ENCODE peak calls at places on chromosomes 2 and 18, in seven cellular contexts. One of them, this sample, is unnamed. For H3K9me3, the result is how much of the 10 kb centered on the place peaks cover.

GRCh38 chr2:224141304-224141703 is 102.2 kb upstream of the SERPINE2 start:
- DNase-seq in left ventricle myocardium inferior: no peak
- DNase-seq in aorta: no peak
- DNase-seq in breast epithelium: no peak
- DNase-seq in NT2/D1: no peak
- DNase-seq in hepatocyte: no peak
- DNase-seq in naive thymus-derived CD4-positive, alpha-beta T cell: no peak
- DNase-seq in this sample: no peak

GRCh38 chr2:227805578-227805977 is 8.1 kb upstream of the CCL20 start:
- DNase-seq in naive thymus-derived CD4-positive, alpha-beta T cell: no peak
- DNase-seq in aorta: no peak
- DNase-seq in NT2/D1: no peak
- DNase-seq in breast epithelium: no peak
- DNase-seq in hepatocyte: no peak
- DNase-seq in left ventricle myocardium inferior: no peak
- DNase-seq in this sample: no peak

GRCh38 chr2:33131820-33132219 is 185.1 kb downstream of the LTBP1 start:
- DNase-seq in naive thymus-derived CD4-positive, alpha-beta T cell: no peak
- DNase-seq in hepatocyte: no peak
- DNase-seq in NT2/D1: no peak
- DNase-seq in left ventricle myocardium inferior: no peak
- DNase-seq in aorta: no peak
- DNase-seq in breast epithelium: no peak
- DNase-seq in this sample: no peak

GRCh38 chr2:80053522-80054338 is 250.8 kb downstream of the LRRTM1 start:
- DNase-seq in left ventricle myocardium inferior: no peak
- DNase-seq in hepatocyte: no peak
- DNase-seq in aorta: no peak
- DNase-seq in breast epithelium: no peak
- DNase-seq in NT2/D1: no peak
- DNase-seq in naive thymus-derived CD4-positive, alpha-beta T cell: no peak
- DNase-seq in this sample: no peak

GRCh38 chr2:70946832-70947442 is 11.2 kb downstream of the ATP6V1B1 start:
- DNase-seq in aorta: peak
- DNase-seq in left ventricle myocardium inferior: no peak
- DNase-seq in hepatocyte: peak
- DNase-seq in naive thymus-derived CD4-positive, alpha-beta T cell: peak
- DNase-seq in breast epithelium: no peak
- DNase-seq in NT2/D1: peak
- DNase-seq in this sample: peak

GRCh38 chr2:28451793-28452533 is 43.9 kb upstream of the PLB1 start:
- DNase-seq in NT2/D1: no peak
- DNase-seq in left ventricle myocardium inferior: no peak
- DNase-seq in aorta: no peak
- DNase-seq in hepatocyte: no peak
- DNase-seq in breast epithelium: no peak
- DNase-seq in naive thymus-derived CD4-positive, alpha-beta T cell: no peak
- DNase-seq in this sample: no peak

GRCh38 chr2:168166902-168167510 is 80.4 kb downstream of the STK39 start:
- DNase-seq in hepatocyte: no peak
- DNase-seq in breast epithelium: no peak
- DNase-seq in aorta: no peak
- DNase-seq in left ventricle myocardium inferior: no peak
- DNase-seq in naive thymus-derived CD4-positive, alpha-beta T cell: no peak
- DNase-seq in NT2/D1: no peak
- DNase-seq in this sample: no peak

GRCh38 chr2:166088634-166089033 is 39.2 kb downstream of the SCN1A start:
- DNase-seq in hepatocyte: no peak
- DNase-seq in aorta: no peak
- DNase-seq in naive thymus-derived CD4-positive, alpha-beta T cell: no peak
- DNase-seq in left ventricle myocardium inferior: no peak
- DNase-seq in breast epithelium: no peak
- DNase-seq in NT2/D1: no peak
- DNase-seq in this sample: no peak

GRCh38 chr2:11082880-11083279 is 72.4 kb upstream of the SLC66A3 start:
- DNase-seq in NT2/D1: no peak
- DNase-seq in breast epithelium: no peak
- DNase-seq in aorta: no peak
- DNase-seq in hepatocyte: no peak
- DNase-seq in left ventricle myocardium inferior: no peak
- DNase-seq in naive thymus-derived CD4-positive, alpha-beta T cell: no peak
- DNase-seq in this sample: peak

GRCh38 chr2:80292474-80292873 is 12.1 kb downstream of the LRRTM1 start:
- DNase-seq in NT2/D1: no peak
- DNase-seq in hepatocyte: no peak
- DNase-seq in naive thymus-derived CD4-positive, alpha-beta T cell: no peak
- DNase-seq in aorta: no peak
- DNase-seq in breast epithelium: no peak
- DNase-seq in left ventricle myocardium inferior: no peak
- DNase-seq in this sample: no peak

GRCh38 chr18:23237524-23238151 is 102.4 kb downstream of the CABLES1 start:
- DNase-seq in breast epithelium: peak
- DNase-seq in naive thymus-derived CD4-positive, alpha-beta T cell: no peak
- DNase-seq in aorta: peak
- DNase-seq in hepatocyte: no peak
- DNase-seq in left ventricle myocardium inferior: peak
- DNase-seq in NT2/D1: no peak
- DNase-seq in this sample: peak

GRCh38 chr2:42057902-42058450 is 10.2 kb downstream of the PKDCC start:
- DNase-seq in breast epithelium: no peak
- DNase-seq in naive thymus-derived CD4-positive, alpha-beta T cell: no peak
- DNase-seq in NT2/D1: no peak
- DNase-seq in hepatocyte: no peak
- DNase-seq in left ventricle myocardium inferior: no peak
- DNase-seq in aorta: no peak
- DNase-seq in this sample: no peak

GRCh38 chr2:192952254-192952653 is 757.5 kb upstream of the TMEFF2 start:
- DNase-seq in naive thymus-derived CD4-positive, alpha-beta T cell: no peak
- DNase-seq in hepatocyte: no peak
- DNase-seq in NT2/D1: no peak
- DNase-seq in left ventricle myocardium inferior: no peak
- DNase-seq in aorta: no peak
- DNase-seq in breast epithelium: no peak
- DNase-seq in this sample: no peak

GRCh38 chr2:180411631-180412030 is 404.5 kb upstream of the CWC22 start:
- DNase-seq in aorta: no peak
- DNase-seq in breast epithelium: no peak
- DNase-seq in NT2/D1: no peak
- DNase-seq in hepatocyte: peak
- DNase-seq in naive thymus-derived CD4-positive, alpha-beta T cell: no peak
- DNase-seq in left ventricle myocardium inferior: no peak
- DNase-seq in this sample: no peak

GRCh38 chr2:50645346-50645745 is 386.6 kb downstream of the NRXN1 start:
- DNase-seq in NT2/D1: no peak
- DNase-seq in left ventricle myocardium inferior: no peak
- DNase-seq in aorta: no peak
- DNase-seq in naive thymus-derived CD4-positive, alpha-beta T cell: no peak
- DNase-seq in hepatocyte: no peak
- DNase-seq in breast epithelium: no peak
- DNase-seq in this sample: no peak

GRCh38 chr2:7672027-7672684 is 754.9 kb downstream of the RNF144A start:
- DNase-seq in breast epithelium: no peak
- DNase-seq in hepatocyte: peak
- DNase-seq in NT2/D1: peak
- DNase-seq in aorta: no peak
- DNase-seq in naive thymus-derived CD4-positive, alpha-beta T cell: peak
- DNase-seq in left ventricle myocardium inferior: peak
- DNase-seq in this sample: no peak

GRCh38 chr2:36358317-36358659 is 2.7 kb downstream of the CRIM1 start:
- DNase-seq in aorta: no peak
- DNase-seq in left ventricle myocardium inferior: no peak
- DNase-seq in breast epithelium: no peak
- DNase-seq in naive thymus-derived CD4-positive, alpha-beta T cell: no peak
- DNase-seq in hepatocyte: no peak
- DNase-seq in NT2/D1: no peak
- DNase-seq in this sample: no peak

GRCh38 chr2:118965737-118966136 is 23.7 kb downstream of the MARCO start:
- DNase-seq in breast epithelium: no peak
- DNase-seq in NT2/D1: no peak
- DNase-seq in naive thymus-derived CD4-positive, alpha-beta T cell: no peak
- DNase-seq in hepatocyte: no peak
- DNase-seq in left ventricle myocardium inferior: no peak
- DNase-seq in aorta: no peak
- DNase-seq in this sample: no peak

GRCh38 chr2:225334524-225334923 is 65.0 kb upstream of the NYAP2 start:
- DNase-seq in left ventricle myocardium inferior: no peak
- DNase-seq in NT2/D1: no peak
- DNase-seq in hepatocyte: no peak
- DNase-seq in naive thymus-derived CD4-positive, alpha-beta T cell: no peak
- DNase-seq in aorta: no peak
- DNase-seq in breast epithelium: no peak
- DNase-seq in this sample: no peak

GRCh38 chr2:58039170-58039611 is 7.4 kb upstream of the VRK2 start:
- DNase-seq in left ventricle myocardium inferior: no peak
- DNase-seq in hepatocyte: no peak
- DNase-seq in aorta: no peak
- DNase-seq in naive thymus-derived CD4-positive, alpha-beta T cell: no peak
- DNase-seq in breast epithelium: no peak
- DNase-seq in NT2/D1: no peak
- DNase-seq in this sample: no peak

GRCh38 chr2:192070099-192070498 is 124.6 kb downstream of the TMEFF2 start:
- DNase-seq in naive thymus-derived CD4-positive, alpha-beta T cell: no peak
- DNase-seq in hepatocyte: no peak
- DNase-seq in breast epithelium: no peak
- DNase-seq in aorta: no peak
- DNase-seq in NT2/D1: no peak
- DNase-seq in left ventricle myocardium inferior: no peak
- DNase-seq in this sample: no peak

GRCh38 chr2:159201321-159202063 is 85.0 kb downstream of the WDSUB1 start:
- DNase-seq in left ventricle myocardium inferior: no peak
- DNase-seq in NT2/D1: no peak
- DNase-seq in breast epithelium: no peak
- DNase-seq in naive thymus-derived CD4-positive, alpha-beta T cell: no peak
- DNase-seq in hepatocyte: no peak
- DNase-seq in aorta: no peak
- DNase-seq in this sample: no peak

GRCh38 chr18:34820360-34820759 is 110.3 kb downstream of the DTNA start:
- DNase-seq in left ventricle myocardium inferior: no peak
- DNase-seq in naive thymus-derived CD4-positive, alpha-beta T cell: no peak
- DNase-seq in NT2/D1: no peak
- DNase-seq in breast epithelium: no peak
- DNase-seq in aorta: no peak
- DNase-seq in hepatocyte: no peak
- DNase-seq in this sample: no peak

GRCh38 chr2:189265696-189266320 is 86.2 kb upstream of the COL5A2 start:
- DNase-seq in left ventricle myocardium inferior: no peak
- DNase-seq in aorta: no peak
- DNase-seq in NT2/D1: no peak
- DNase-seq in breast epithelium: no peak
- DNase-seq in naive thymus-derived CD4-positive, alpha-beta T cell: no peak
- DNase-seq in hepatocyte: no peak
- DNase-seq in this sample: no peak
- H3K9me3 ChIP-seq in left ventricle myocardium inferior: under half
- H3K9me3 ChIP-seq in aorta: under half
- H3K9me3 ChIP-seq in NT2/D1: under half
- H3K9me3 ChIP-seq in breast epithelium: under half
- H3K9me3 ChIP-seq in naive thymus-derived CD4-positive, alpha-beta T cell: under half
- H3K9me3 ChIP-seq in hepatocyte: under half
- H3K9me3 ChIP-seq in this sample: under half

GRCh38 chr2:151408788-151409600 is 708 bp upstream of the RIF1 start:
- DNase-seq in breast epithelium: no peak
- DNase-seq in NT2/D1: peak
- DNase-seq in naive thymus-derived CD4-positive, alpha-beta T cell: no peak
- DNase-seq in hepatocyte: no peak
- DNase-seq in left ventricle myocardium inferior: no peak
- DNase-seq in aorta: no peak
- DNase-seq in this sample: no peak
- H3K4me3 ChIP-seq in breast epithelium: peak
- H3K4me3 ChIP-seq in NT2/D1: peak
- H3K4me3 ChIP-seq in naive thymus-derived CD4-positive, alpha-beta T cell: peak
- H3K4me3 ChIP-seq in hepatocyte: no peak
- H3K4me3 ChIP-seq in left ventricle myocardium inferior: peak
- H3K4me3 ChIP-seq in aorta: no peak
- H3K4me3 ChIP-seq in this sample: peak

GRCh38 chr18:74420926-74421325 is 36.2 kb downstream of the DIPK1C start:
- DNase-seq in aorta: no peak
- DNase-seq in left ventricle myocardium inferior: no peak
- DNase-seq in NT2/D1: no peak
- DNase-seq in breast epithelium: no peak
- DNase-seq in naive thymus-derived CD4-positive, alpha-beta T cell: no peak
- DNase-seq in hepatocyte: no peak
- DNase-seq in this sample: no peak

GRCh38 chr18:74425161-74425560 is 31.9 kb downstream of the DIPK1C start:
- DNase-seq in breast epithelium: no peak
- DNase-seq in NT2/D1: no peak
- DNase-seq in left ventricle myocardium inferior: no peak
- DNase-seq in aorta: no peak
- DNase-seq in naive thymus-derived CD4-positive, alpha-beta T cell: no peak
- DNase-seq in hepatocyte: no peak
- DNase-seq in this sample: no peak

GRCh38 chr18:74430231-74430630 is 26.9 kb downstream of the DIPK1C start:
- DNase-seq in naive thymus-derived CD4-positive, alpha-beta T cell: no peak
- DNase-seq in hepatocyte: no peak
- DNase-seq in left ventricle myocardium inferior: no peak
- DNase-seq in NT2/D1: no peak
- DNase-seq in breast epithelium: no peak
- DNase-seq in aorta: no peak
- DNase-seq in this sample: no peak

GRCh38 chr18:74427442-74428112 is 29.5 kb downstream of the DIPK1C start:
- DNase-seq in aorta: no peak
- DNase-seq in hepatocyte: no peak
- DNase-seq in NT2/D1: no peak
- DNase-seq in left ventricle myocardium inferior: no peak
- DNase-seq in naive thymus-derived CD4-positive, alpha-beta T cell: no peak
- DNase-seq in breast epithelium: no peak
- DNase-seq in this sample: no peak

DNA sequence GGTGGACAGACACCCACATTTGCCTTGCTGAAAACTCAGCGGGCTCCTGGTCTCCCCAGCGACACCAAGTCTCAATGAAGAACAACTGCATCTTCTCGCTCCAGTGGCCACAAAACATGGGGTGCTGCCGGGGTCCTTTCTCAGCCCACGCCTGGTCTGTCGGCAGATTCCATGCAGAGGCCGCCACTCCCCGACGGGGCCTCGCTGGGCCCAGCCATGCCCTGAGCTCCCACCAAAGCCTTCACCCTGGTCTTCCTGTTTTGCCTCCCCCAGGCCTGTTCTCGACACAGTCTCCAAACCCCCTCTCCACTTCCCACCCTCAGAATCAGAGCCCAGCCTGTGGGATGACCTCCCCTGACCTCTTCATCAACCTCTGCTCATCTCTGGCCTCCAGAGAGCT is 31.2 kb downstream of the DIPK1C start:
- DNase-seq in breast epithelium: no peak
- DNase-seq in NT2/D1: no peak
- DNase-seq in naive thymus-derived CD4-positive, alpha-beta T cell: no peak
- DNase-seq in aorta: no peak
- DNase-seq in hepatocyte: no peak
- DNase-seq in left ventricle myocardium inferior: no peak
- DNase-seq in this sample: no peak
- H3K9me3 ChIP-seq in breast epithelium: under half
- H3K9me3 ChIP-seq in NT2/D1: under half
- H3K9me3 ChIP-seq in naive thymus-derived CD4-positive, alpha-beta T cell: under half
- H3K9me3 ChIP-seq in aorta: under half
- H3K9me3 ChIP-seq in hepatocyte: under half
- H3K9me3 ChIP-seq in left ventricle myocardium inferior: under half
- H3K9me3 ChIP-seq in this sample: under half

DNA sequence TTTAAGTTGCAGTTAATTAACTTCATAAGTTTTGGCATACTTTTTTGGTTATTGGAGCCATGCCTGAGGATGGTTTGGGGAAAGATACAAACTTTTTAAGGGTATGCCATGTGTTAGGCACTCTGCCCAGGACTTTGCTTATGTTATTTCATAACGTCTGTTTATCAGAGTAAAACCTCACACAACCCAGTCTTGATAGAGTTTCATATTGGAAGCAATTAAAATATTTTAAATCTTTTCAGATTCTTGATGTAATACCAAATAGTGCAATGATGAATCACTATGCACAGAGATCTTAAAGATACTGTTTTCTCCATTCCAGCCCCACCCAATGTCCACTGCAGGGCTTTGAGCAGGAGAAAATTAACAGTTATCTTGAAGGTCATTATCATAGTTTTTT is 529.1 kb upstream of the HNMT start:
- DNase-seq in hepatocyte: no peak
- DNase-seq in aorta: no peak
- DNase-seq in left ventricle myocardium inferior: no peak
- DNase-seq in NT2/D1: no peak
- DNase-seq in naive thymus-derived CD4-positive, alpha-beta T cell: no peak
- DNase-seq in breast epithelium: no peak
- DNase-seq in this sample: no peak
- H3K4me3 ChIP-seq in hepatocyte: no peak
- H3K4me3 ChIP-seq in aorta: no peak
- H3K4me3 ChIP-seq in left ventricle myocardium inferior: no peak
- H3K4me3 ChIP-seq in NT2/D1: no peak
- H3K4me3 ChIP-seq in naive thymus-derived CD4-positive, alpha-beta T cell: no peak
- H3K4me3 ChIP-seq in breast epithelium: no peak
- H3K4me3 ChIP-seq in this sample: no peak

This sample was measured in tibial artery.